ENCODE peak calls at places on chromosomes 12 and 14, in nine cellular contexts. N, Z, Y, K, P, J, L, A and M are unnamed samples.

GRCh38 chr14:56334458-56334857 is 216.2 kb downstream of the PELI2 start:
- DNase-seq in L (no peak), A (no peak), N (no peak), K (no peak), P (no peak), J (no peak), Y (no peak), Z (no peak), M (no peak)

GRCh38 chr12:45828402-45828801 is 98.9 kb downstream of the ARID2 start:
- DNase-seq in N (no peak), L (no peak), A (no peak), P (no peak), K (no peak), Z (no peak), Y (no peak), J (no peak), M (no peak)

GRCh38 chr12:14394317-14395058 is 29.0 kb downstream of the ATF7IP start:
- DNase-seq in P (peak; percentile 44), N (no peak), Z (peak; percentile 69), L (peak; percentile 47), A (no peak), K (peak; percentile 38), J (peak; percentile 79), Y (no peak), M (no peak)

GRCh38 chr12:128969480-128970055 is 116.3 kb downstream of the GLT1D1 start:
- DNase-seq in J (no peak), N (peak; percentile 20), K (peak; percentile 34), P (peak; percentile 78), A (no peak), L (no peak), Z (no peak), Y (no peak), M (no peak)

GRCh38 chr14:55123101-55123500 is 6.0 kb upstream of the LGALS3 start:
- DNase-seq in L (no peak), N (no peak), P (peak; percentile 40), J (no peak), A (no peak), K (no peak), Y (no peak), Z (no peak), M (no peak)

GRCh38 chr12:104094284-104094683 is 30.0 kb downstream of the HCFC2 start:
- DNase-seq in L (no peak), K (no peak), J (no peak), A (no peak), N (no peak), P (no peak), Z (no peak), Y (no peak), M (no peak)

GRCh38 chr14:102969901-102970300 is 47.4 kb downstream of the AMN start:
- DNase-seq in K (no peak), J (no peak), L (no peak), N (no peak), A (no peak), Z (no peak), P (no peak), Y (no peak), M (peak; percentile 61)

GRCh38 chr12:111757361-111758119 is 9.2 kb upstream of the ALDH2 start:
- DNase-seq in Y (no peak), Z (no peak), L (no peak), A (peak; percentile 72), N (peak; percentile 54), J (no peak), P (no peak), K (peak; percentile 62), M (no peak)

GRCh38 chr12:81170072-81170471 is 92.2 kb downstream of the ACSS3 start:
- DNase-seq in P (no peak), L (no peak), K (no peak), A (no peak), Z (no peak), N (no peak), Y (no peak), J (no peak), M (no peak)

GRCh38 chr12:120101182-120101581 is 15.4 kb downstream of the RAB35 start:
- DNase-seq in P (peak; percentile 80), L (no peak), A (no peak), J (no peak), N (peak; percentile 37), Z (no peak), Y (no peak), K (peak; percentile 46), M (no peak)

GRCh38 chr12:11822071-11822818 is 172.8 kb downstream of the ETV6 start:
- DNase-seq in K (peak; percentile 38), J (no peak), Y (no peak), P (no peak), L (no peak), Z (no peak), N (peak; percentile 55), A (no peak), M (no peak)

DNA sequence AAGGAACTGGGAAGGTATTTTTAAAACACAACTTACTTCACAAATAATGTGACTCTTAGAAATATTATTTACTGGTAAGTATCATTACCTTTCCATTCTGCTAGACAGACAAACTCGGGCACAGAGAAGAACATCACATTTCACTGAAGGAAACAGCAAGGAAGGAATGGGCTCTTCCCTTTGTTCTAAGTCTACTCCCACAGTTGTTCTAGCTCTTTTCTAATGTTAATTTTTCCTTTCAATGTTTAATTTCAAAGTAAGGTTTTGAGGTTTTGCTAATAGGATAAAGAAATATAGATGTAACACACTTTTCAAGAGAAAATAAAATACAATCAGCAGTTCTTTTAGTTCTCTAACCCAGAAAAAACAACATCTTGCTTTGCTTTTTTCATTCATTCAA is 7.0 kb downstream of the NID2 start:
- DNase-seq in Z (no peak), N (no peak), L (no peak), K (no peak), P (no peak), J (no peak), A (no peak), Y (no peak), M (no peak)
- H3K4me1 ChIP-seq in Z (no peaks in the 10 kb centered on the region), N (peaks cover 41% of the 10 kb centered on the region), L (no peaks in the 10 kb centered on the region), K (peaks cover 57% of the 10 kb centered on the region), P (peaks cover 12% of the 10 kb centered on the region), J (no peaks in the 10 kb centered on the region), A (peaks cover 73% of the 10 kb centered on the region), Y (peaks cover 40% of the 10 kb centered on the region), M (no peaks in the 10 kb centered on the region)

GRCh38 chr12:53939141-53940108 is 794 bp downstream of the HOXC13 start:
- DNase-seq in Z (peak; percentile 24), Y (no peak), P (peak; percentile 35), A (no peak), J (no peak), L (no peak), N (no peak), K (no peak), M (no peak)

GRCh38 chr12:53938276-53939140 is at the start of gene HOXC13:
- DNase-seq in Z (peak; percentile 33), P (peak; percentile 86), A (no peak), L (peak; percentile 95), N (no peak), J (peak; percentile 95), K (no peak), Y (no peak), M (no peak)

GRCh38 chr12:53937099-53937498 is 1.5 kb upstream of the HOXC13 start:
- DNase-seq in Y (no peak), K (no peak), L (no peak), A (no peak), J (no peak), N (no peak), P (no peak), Z (no peak), M (no peak)

GRCh38 chr12:53935562-53936341 is 2.9 kb upstream of the HOXC13 start:
- DNase-seq in L (no peak), J (no peak), P (no peak), N (no peak), K (no peak), A (no peak), Y (no peak), Z (no peak), M (no peak)

GRCh38 chr12:53937596-53938275 is 895 bp upstream of the HOXC13 start:
- DNase-seq in J (no peak), Y (no peak), K (no peak), L (no peak), P (no peak), Z (no peak), A (no peak), N (no peak), M (no peak)
- H3K4me3 ChIP-seq in J (no peak overlapping the region), Y (no peak overlapping the region), K (no peak overlapping the region), L (peak overlapping the region; percentile 98), P (no peak overlapping the region), Z (no peak overlapping the region), A (no peak overlapping the region), N (no peak overlapping the region), M (no peak overlapping the region)

GRCh38 chr12:96070670-96071279 is 35.4 kb upstream of the LTA4H start:
- DNase-seq in N (peak; percentile 13), K (no peak), Y (no peak), A (no peak), Z (peak; percentile 18), J (no peak), P (peak; percentile 23), L (no peak), M (no peak)
- TF ChIP-seq POLR2AphosphoS5 in N (no peak), K (no peak), Y (no peak), A (no peak), Z (no peak), J (no peak), P (no peak), L (no peak), M (no peak)

DNA sequence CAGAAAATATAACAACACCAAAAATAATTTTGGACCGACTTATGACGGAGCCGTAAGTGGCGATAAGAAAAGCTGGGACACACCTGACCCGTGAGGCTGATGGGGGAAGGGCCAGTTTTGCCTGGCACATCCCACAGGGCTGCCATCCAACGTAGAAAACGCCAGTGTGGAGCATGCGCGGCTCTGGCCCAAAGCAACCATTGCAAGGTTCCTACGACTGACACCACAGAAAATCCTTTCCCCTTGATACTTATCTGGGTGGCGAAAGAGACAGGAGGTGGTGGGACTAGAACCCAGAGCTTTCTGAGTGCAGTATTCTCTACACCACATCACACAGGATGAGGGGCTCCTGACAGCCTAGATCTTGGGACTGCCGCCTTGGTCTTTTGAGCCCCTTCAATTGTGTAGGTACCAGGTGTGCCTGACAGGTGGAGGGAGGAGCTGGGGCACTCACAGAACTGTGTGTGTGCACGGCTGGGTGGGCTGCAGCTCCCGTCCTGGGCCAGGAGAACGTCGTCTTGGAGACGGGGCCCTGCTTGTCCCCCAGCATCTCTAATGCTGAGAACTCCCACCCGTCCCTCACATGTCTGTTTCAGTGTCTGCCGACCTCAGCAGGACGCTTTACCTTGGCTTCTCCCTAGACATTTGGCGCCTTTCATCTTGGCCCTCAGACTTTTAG is 17.4 kb upstream of the CACNA2D4 start:
- DNase-seq in L (no peak), J (no peak), K (peak; percentile 90), Z (no peak), A (peak; percentile 57), Y (peak; percentile 54), P (peak; percentile 30), N (no peak), M (no peak)
- H3K4me1 ChIP-seq in L (peaks cover 3% of the 10 kb centered on the region), J (no peaks in the 10 kb centered on the region), K (peaks cover 88% of the 10 kb centered on the region), Z (peaks cover 10% of the 10 kb centered on the region), A (peaks cover 99% of the 10 kb centered on the region), Y (peaks cover 34% of the 10 kb centered on the region), P (peaks cover 4% of the 10 kb centered on the region), N (peaks cover 71% of the 10 kb centered on the region), M (peaks cover 13% of the 10 kb centered on the region)